ENCODE peak calls at places on chromosomes 1 and 21, in nine cellular contexts. C is effector memory CD8-positive, alpha-beta T cell; N is D341Med; T is GF-D8; W is stimulated activated CD8-positive, alpha-beta memory T cell treated with anti-CD3 and anti-CD28 coated beads, Interleukin-2, amount 100 ng/mL, for 1 hour; D is left ventricle myocardium inferior; M is PC-3; Q is NCI-H2081; L is neural crest cell. S is an unnamed sample.

GRCh38 chr1:75836528-75836927 is 39.8 kb downstream of the MSH4 start:
- DNase-seq in C (no peak), N (no peak), T (no peak), W (no peak), D (no peak), M (no peak), Q (no peak), L (no peak), S (no peak)

GRCh38 chr1:181551249-181551648 is 67.9 kb downstream of the CACNA1E start:
- DNase-seq in C (no peak), N (no peak), T (no peak), W (no peak), D (no peak), M (no peak), Q (no peak), L (peak), S (no peak)

GRCh38 chr21:35254006-35254751 is 205.1 kb upstream of the RUNX1 start:
- DNase-seq in C (no peak), N (no peak), T (no peak), W (no peak), D (no peak), M (peak), Q (no peak), L (no peak), S (peak)

GRCh38 chr1:31111290-31111951 is 45.9 kb upstream of the PUM1 start:
- DNase-seq in C (no peak), N (no peak), T (no peak), W (no peak), D (peak), M (peak), Q (peak), L (no peak), S (peak)

GRCh38 chr1:153260473-153260979 is 1.0 kb downstream of the LORICRIN start:
- DNase-seq in C (no peak), N (no peak), T (no peak), W (no peak), D (no peak), M (no peak), Q (no peak), L (no peak), S (no peak)

GRCh38 chr21:36028127-36029069 is 31.9 kb downstream of the SETD4 start:
- DNase-seq in C (peak), N (peak), T (peak), W (peak), D (peak), M (peak), Q (peak), L (peak), S (peak)

GRCh38 chr1:74396942-74397341 is 115.5 kb downstream of the LRRC53 start:
- DNase-seq in C (no peak), N (no peak), T (no peak), W (no peak), D (peak), M (no peak), Q (no peak), L (no peak), S (no peak)

GRCh38 chr1:221488531-221488930 is 253.4 kb downstream of the DUSP10 start:
- DNase-seq in C (no peak), N (no peak), T (no peak), W (no peak), D (no peak), M (no peak), Q (no peak), L (no peak), S (no peak)

GRCh38 chr1:3733603-3734591 is 18.4 kb upstream of the CCDC27 start:
- DNase-seq in C (no peak), N (no peak), T (no peak), W (no peak), D (no peak), M (no peak), Q (no peak), L (no peak), S (no peak)

GRCh38 chr1:229127301-229127700 is 143.6 kb upstream of the RAB4A start:
- DNase-seq in C (no peak), N (no peak), T (no peak), W (no peak), D (no peak), M (no peak), Q (no peak), L (no peak), S (peak)

GRCh38 chr21:40445349-40445921 is 401.5 kb downstream of the DSCAM start:
- DNase-seq in C (no peak), N (no peak), T (no peak), W (no peak), D (no peak), M (no peak), Q (no peak), L (no peak), S (no peak)

GRCh38 chr1:14182801-14183200 is 415.7 kb upstream of the KAZN start:
- DNase-seq in C (no peak), N (no peak), T (no peak), W (no peak), D (no peak), M (no peak), Q (no peak), L (no peak), S (no peak)

GRCh38 chr1:179253286-179253972 is 24.0 kb upstream of the ABL2 start:
- DNase-seq in C (no peak), N (no peak), T (no peak), W (no peak), D (no peak), M (no peak), Q (no peak), L (no peak), S (no peak)

GRCh38 chr1:178282949-178283367 is 189.1 kb downstream of the RASAL2 start:
- DNase-seq in C (no peak), N (no peak), T (no peak), W (no peak), D (no peak), M (peak), Q (no peak), L (no peak), S (peak)

GRCh38 chr21:15422761-15423160 is 307.0 kb upstream of the USP25 start:
- DNase-seq in C (no peak), N (no peak), T (no peak), W (no peak), D (no peak), M (peak), Q (no peak), L (no peak), S (peak)

GRCh38 chr1:44820945-44821715 is 12.8 kb downstream of the BTBD19 start:
- DNase-seq in C (no peak), N (no peak), T (no peak), W (no peak), D (no peak), M (no peak), Q (no peak), L (no peak), S (no peak)

GRCh38 chr1:199688133-199688676 is 339.3 kb upstream of the NR5A2 start:
- DNase-seq in C (no peak), N (no peak), T (no peak), W (no peak), D (no peak), M (no peak), Q (no peak), L (no peak), S (no peak)

GRCh38 chr1:86649618-86650017 is 54.8 kb upstream of the SH3GLB1 start:
- DNase-seq in C (no peak), N (no peak), T (no peak), W (no peak), D (no peak), M (no peak), Q (no peak), L (no peak), S (no peak)

GRCh38 chr1:235601087-235601486 is 48.5 kb downstream of the GNG4 start:
- DNase-seq in C (no peak), N (peak), T (no peak), W (no peak), D (no peak), M (peak), Q (no peak), L (no peak), S (no peak)

GRCh38 chr1:17212487-17213121 is 7.7 kb downstream of the PADI1 start:
- DNase-seq in C (peak), N (no peak), T (peak), W (peak), D (no peak), M (no peak), Q (peak), L (no peak), S (peak)

GRCh38 chr1:24695202-24695974 is 49.9 kb upstream of the CLIC4 start:
- DNase-seq in C (no peak), N (no peak), T (peak), W (no peak), D (peak), M (no peak), Q (no peak), L (no peak), S (no peak)

GRCh38 chr1:210250998-210251679 is 18.5 kb downstream of the SERTAD4 start:
- DNase-seq in C (no peak), N (peak), T (no peak), W (no peak), D (peak), M (peak), Q (peak), L (peak), S (peak)

GRCh38 chr1:156115514-156116374 is 1.2 kb downstream of the LMNA start:
- DNase-seq in C (no peak), N (no peak), T (no peak), W (no peak), D (peak), M (peak), Q (no peak), L (no peak), S (peak)